ENCODE peak calls at places on chromosomes 16 and 17, in seven cellular contexts. One of them, this sample, is unnamed.

GRCh38 chr16:590875-591200 is 972 bp downstream of the RAB40C start:
- DNase-seq in endodermal cell: no peak
- DNase-seq in H9: no peak
- DNase-seq in AG04449: no peak
- DNase-seq in mesothelial cell of epicardium: no peak
- DNase-seq in PC-3: no peak
- DNase-seq in mammary epithelial cell: no peak
- DNase-seq in this sample: no peak

GRCh38 chr17:34321981-34322380 is 2.7 kb downstream of the CCL8 start:
- DNase-seq in mesothelial cell of epicardium: no peak
- DNase-seq in PC-3: no peak
- DNase-seq in endodermal cell: no peak
- DNase-seq in AG04449: no peak
- DNase-seq in H9: no peak
- DNase-seq in mammary epithelial cell: no peak
- DNase-seq in this sample: no peak

GRCh38 chr17:62101090-62101489 is 36.0 kb upstream of the MED13 start:
- DNase-seq in mesothelial cell of epicardium: no peak
- DNase-seq in AG04449: no peak
- DNase-seq in endodermal cell: no peak
- DNase-seq in mammary epithelial cell: no peak
- DNase-seq in PC-3: no peak
- DNase-seq in H9: peak; percentile 45
- DNase-seq in this sample: no peak

GRCh38 chr16:73047536-73048291 is at the start of gene ZFHX3:
- DNase-seq in H9: peak; percentile 83
- DNase-seq in AG04449: no peak
- DNase-seq in mammary epithelial cell: peak; percentile 70
- DNase-seq in endodermal cell: peak; percentile 87
- DNase-seq in mesothelial cell of epicardium: no peak
- DNase-seq in PC-3: peak; percentile 76
- DNase-seq in this sample: no peak

GRCh38 chr16:73265124-73265838 is 217.4 kb upstream of the ZFHX3 start:
- DNase-seq in PC-3: no peak
- DNase-seq in endodermal cell: peak; percentile 61
- DNase-seq in mesothelial cell of epicardium: no peak
- DNase-seq in AG04449: no peak
- DNase-seq in H9: peak; percentile 44
- DNase-seq in mammary epithelial cell: no peak
- DNase-seq in this sample: no peak

GRCh38 chr17:8736796-8737195 is 7.8 kb downstream of the CCDC42 start:
- DNase-seq in H9: no peak
- DNase-seq in mammary epithelial cell: no peak
- DNase-seq in AG04449: no peak
- DNase-seq in PC-3: no peak
- DNase-seq in mesothelial cell of epicardium: no peak
- DNase-seq in endodermal cell: no peak
- DNase-seq in this sample: no peak

GRCh38 chr16:72986011-72986410 is 61.9 kb downstream of the ZFHX3 start:
- DNase-seq in H9: no peak
- DNase-seq in endodermal cell: peak; percentile 48
- DNase-seq in AG04449: no peak
- DNase-seq in mesothelial cell of epicardium: no peak
- DNase-seq in mammary epithelial cell: no peak
- DNase-seq in PC-3: no peak
- DNase-seq in this sample: no peak

GRCh38 chr17:78722101-78722761 is 59.8 kb downstream of the CYTH1 start:
- DNase-seq in H9: no peak
- DNase-seq in mammary epithelial cell: no peak
- DNase-seq in mesothelial cell of epicardium: no peak
- DNase-seq in PC-3: no peak
- DNase-seq in AG04449: no peak
- DNase-seq in endodermal cell: peak; percentile 70
- DNase-seq in this sample: no peak

GRCh38 chr17:50028207-50029120 is 27.4 kb upstream of the ITGA3 start:
- DNase-seq in mesothelial cell of epicardium: no peak
- DNase-seq in AG04449: no peak
- DNase-seq in endodermal cell: peak; percentile 91
- DNase-seq in H9: peak; percentile 83
- DNase-seq in PC-3: peak; percentile 100
- DNase-seq in mammary epithelial cell: peak; percentile 97
- DNase-seq in this sample: peak; percentile 45

GRCh38 chr17:16468428-16468992 is 23.5 kb downstream of the LRRC75A start:
- DNase-seq in PC-3: no peak
- DNase-seq in H9: no peak
- DNase-seq in endodermal cell: no peak
- DNase-seq in AG04449: no peak
- DNase-seq in mammary epithelial cell: no peak
- DNase-seq in mesothelial cell of epicardium: no peak
- DNase-seq in this sample: no peak

GRCh38 chr17:1890758-1891450 is 61.1 kb downstream of the RPA1 start:
- DNase-seq in endodermal cell: no peak
- DNase-seq in mesothelial cell of epicardium: no peak
- DNase-seq in AG04449: no peak
- DNase-seq in H9: no peak
- DNase-seq in PC-3: no peak
- DNase-seq in mammary epithelial cell: no peak
- DNase-seq in this sample: no peak

GRCh38 chr17:9971991-9972390 is 66.9 kb upstream of the RCVRN start:
- DNase-seq in H9: no peak
- DNase-seq in PC-3: peak; percentile 7
- DNase-seq in mammary epithelial cell: no peak
- DNase-seq in mesothelial cell of epicardium: no peak
- DNase-seq in endodermal cell: peak; percentile 67
- DNase-seq in AG04449: no peak
- DNase-seq in this sample: no peak

GRCh38 chr17:8552582-8553320 is 77.8 kb downstream of the MYH10 start:
- DNase-seq in AG04449: no peak
- DNase-seq in mammary epithelial cell: peak; percentile 90
- DNase-seq in PC-3: peak; percentile 84
- DNase-seq in mesothelial cell of epicardium: no peak
- DNase-seq in endodermal cell: no peak
- DNase-seq in H9: no peak
- DNase-seq in this sample: no peak

GRCh38 chr17:79046501-79047280 is 22.7 kb downstream of the C1QTNF1 start:
- DNase-seq in PC-3: no peak
- DNase-seq in endodermal cell: no peak
- DNase-seq in mesothelial cell of epicardium: no peak
- DNase-seq in H9: no peak
- DNase-seq in AG04449: no peak
- DNase-seq in mammary epithelial cell: no peak
- DNase-seq in this sample: peak; percentile 19

GRCh38 chr17:933168-934083 is 46.1 kb downstream of the NXN start:
- DNase-seq in PC-3: peak; percentile 73
- DNase-seq in mesothelial cell of epicardium: no peak
- DNase-seq in AG04449: peak; percentile 79
- DNase-seq in mammary epithelial cell: peak; percentile 91
- DNase-seq in H9: peak; percentile 71
- DNase-seq in endodermal cell: peak; percentile 94
- DNase-seq in this sample: no peak

GRCh38 chr17:37787055-37787720 is 42.3 kb upstream of the HNF1B start:
- DNase-seq in H9: no peak
- DNase-seq in mesothelial cell of epicardium: no peak
- DNase-seq in mammary epithelial cell: no peak
- DNase-seq in endodermal cell: peak; percentile 53
- DNase-seq in PC-3: no peak
- DNase-seq in AG04449: no peak
- DNase-seq in this sample: no peak

GRCh38 chr17:51147641-51148040 is 5.7 kb upstream of the NME1 start:
- DNase-seq in mesothelial cell of epicardium: no peak
- DNase-seq in AG04449: no peak
- DNase-seq in H9: no peak
- DNase-seq in PC-3: peak; percentile 28
- DNase-seq in endodermal cell: no peak
- DNase-seq in mammary epithelial cell: peak; percentile 20
- DNase-seq in this sample: no peak

DNA sequence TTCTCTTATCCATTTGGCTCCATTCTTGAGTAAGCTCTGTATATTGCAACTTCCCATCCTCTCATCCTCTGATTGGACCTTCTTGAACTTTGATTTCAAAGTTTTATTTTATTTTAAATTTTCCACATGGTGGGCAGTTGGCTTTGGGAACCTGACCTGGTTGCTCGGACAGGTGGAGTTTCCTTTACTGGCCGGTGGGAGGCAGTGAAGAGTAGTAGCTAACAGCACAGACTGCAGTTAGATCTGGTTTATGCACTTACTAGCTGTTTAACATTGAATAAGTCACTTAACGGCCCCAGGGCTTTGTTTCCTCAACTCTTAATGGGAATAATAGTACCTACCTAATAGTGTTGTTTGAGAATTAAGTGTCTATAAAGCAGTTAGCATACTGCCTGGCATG is 92.8 kb downstream of the GPR139 start:
- DNase-seq in H9: peak; percentile 54
- DNase-seq in PC-3: peak; percentile 15
- DNase-seq in mesothelial cell of epicardium: no peak
- DNase-seq in mammary epithelial cell: peak; percentile 1
- DNase-seq in endodermal cell: peak; percentile 74
- DNase-seq in AG04449: no peak
- DNase-seq in this sample: no peak
- TF ChIP-seq CTCF in H9: peak; percentile 84
- TF ChIP-seq CTCF in PC-3: peak; percentile 62
- TF ChIP-seq CTCF in mesothelial cell of epicardium: peak; percentile 22
- TF ChIP-seq CTCF in mammary epithelial cell: peak; percentile 31
- TF ChIP-seq CTCF in endodermal cell: peak; percentile 84
- TF ChIP-seq CTCF in AG04449: no peak
- TF ChIP-seq CTCF in this sample: no peak

GRCh38 chr16:56601325-56601724 is 7.1 kb upstream of the MT2A start:
- DNase-seq in endodermal cell: no peak
- DNase-seq in PC-3: no peak
- DNase-seq in H9: no peak
- DNase-seq in mammary epithelial cell: no peak
- DNase-seq in mesothelial cell of epicardium: no peak
- DNase-seq in AG04449: no peak
- DNase-seq in this sample: no peak

GRCh38 chr16:56605475-56605874 is 2.9 kb upstream of the MT2A start:
- DNase-seq in H9: no peak
- DNase-seq in AG04449: no peak
- DNase-seq in endodermal cell: no peak
- DNase-seq in PC-3: no peak
- DNase-seq in mesothelial cell of epicardium: no peak
- DNase-seq in mammary epithelial cell: no peak
- DNase-seq in this sample: no peak

GRCh38 chr16:56604966-56605365 is 3.4 kb upstream of the MT2A start:
- DNase-seq in endodermal cell: no peak
- DNase-seq in mammary epithelial cell: no peak
- DNase-seq in mesothelial cell of epicardium: no peak
- DNase-seq in AG04449: no peak
- DNase-seq in PC-3: no peak
- DNase-seq in H9: no peak
- DNase-seq in this sample: no peak

GRCh38 chr16:56606071-56606687 is 2.2 kb upstream of the MT2A start:
- DNase-seq in mesothelial cell of epicardium: no peak
- DNase-seq in AG04449: no peak
- DNase-seq in PC-3: peak; percentile 85
- DNase-seq in endodermal cell: no peak
- DNase-seq in H9: no peak
- DNase-seq in mammary epithelial cell: peak; percentile 86
- DNase-seq in this sample: peak; percentile 77

DNA sequence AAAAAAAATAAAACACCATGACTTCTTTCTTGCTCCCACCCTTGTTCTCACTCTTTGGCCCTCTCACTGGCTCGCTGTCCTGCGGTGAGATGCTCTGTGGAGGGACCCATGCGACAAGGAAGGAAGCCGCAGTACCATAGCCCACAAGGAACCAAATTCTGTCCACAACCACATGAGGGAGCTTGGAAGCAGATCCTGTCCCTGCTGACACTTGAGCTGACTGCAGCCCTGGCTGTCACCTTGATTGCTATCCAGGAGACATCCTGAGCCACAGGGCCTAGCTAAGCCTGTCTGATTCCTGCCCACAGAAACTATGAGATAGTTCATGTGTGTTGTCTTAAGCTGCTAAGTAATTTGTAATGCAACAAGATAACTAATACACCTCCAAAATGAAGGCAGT is 4.8 kb upstream of the MT2A start:
- DNase-seq in mammary epithelial cell: no peak
- DNase-seq in H9: peak; percentile 74
- DNase-seq in endodermal cell: peak; percentile 87
- DNase-seq in mesothelial cell of epicardium: no peak
- DNase-seq in AG04449: no peak
- DNase-seq in PC-3: peak; percentile 72
- DNase-seq in this sample: no peak
- TF ChIP-seq CTCF in mammary epithelial cell: peak; percentile 60
- TF ChIP-seq CTCF in H9: peak; percentile 61
- TF ChIP-seq CTCF in endodermal cell: peak; percentile 76
- TF ChIP-seq CTCF in mesothelial cell of epicardium: no peak
- TF ChIP-seq CTCF in AG04449: peak; percentile 58
- TF ChIP-seq CTCF in PC-3: peak; percentile 58
- TF ChIP-seq CTCF in this sample: no peak

GRCh38 chr17:75182569-75183436 is at the start of gene SUMO2:
- DNase-seq in H9: peak; percentile 97
- DNase-seq in AG04449: peak; percentile 55
- DNase-seq in mesothelial cell of epicardium: peak; percentile 93
- DNase-seq in endodermal cell: peak; percentile 99
- DNase-seq in mammary epithelial cell: peak; percentile 92
- DNase-seq in PC-3: peak; percentile 99
- DNase-seq in this sample: peak; percentile 84
- TF ChIP-seq CTCF in H9: no peak
- TF ChIP-seq CTCF in AG04449: peak; percentile 43
- TF ChIP-seq CTCF in mesothelial cell of epicardium: no peak
- TF ChIP-seq CTCF in endodermal cell: no peak
- TF ChIP-seq CTCF in mammary epithelial cell: peak; percentile 45
- TF ChIP-seq CTCF in PC-3: no peak
- TF ChIP-seq CTCF in this sample: no peak

GRCh38 chr17:57905875-57906455 is 49.2 kb downstream of the CUEDC1 start:
- DNase-seq in mammary epithelial cell: no peak
- DNase-seq in PC-3: no peak
- DNase-seq in mesothelial cell of epicardium: no peak
- DNase-seq in H9: no peak
- DNase-seq in AG04449: no peak
- DNase-seq in endodermal cell: no peak
- DNase-seq in this sample: no peak

GRCh38 chr17:57908278-57908677 is 46.9 kb downstream of the CUEDC1 start:
- DNase-seq in mesothelial cell of epicardium: no peak
- DNase-seq in AG04449: no peak
- DNase-seq in H9: no peak
- DNase-seq in PC-3: no peak
- DNase-seq in endodermal cell: no peak
- DNase-seq in mammary epithelial cell: no peak
- DNase-seq in this sample: no peak

GRCh38 chr17:57903961-57904360 is 51.3 kb downstream of the CUEDC1 start:
- DNase-seq in mesothelial cell of epicardium: no peak
- DNase-seq in endodermal cell: no peak
- DNase-seq in AG04449: no peak
- DNase-seq in H9: no peak
- DNase-seq in PC-3: no peak
- DNase-seq in mammary epithelial cell: no peak
- DNase-seq in this sample: no peak

GRCh38 chr17:57909548-57909947 is 45.7 kb downstream of the CUEDC1 start:
- DNase-seq in H9: peak; percentile 67
- DNase-seq in PC-3: no peak
- DNase-seq in AG04449: no peak
- DNase-seq in mesothelial cell of epicardium: no peak
- DNase-seq in endodermal cell: peak; percentile 83
- DNase-seq in mammary epithelial cell: no peak
- DNase-seq in this sample: no peak

DNA sequence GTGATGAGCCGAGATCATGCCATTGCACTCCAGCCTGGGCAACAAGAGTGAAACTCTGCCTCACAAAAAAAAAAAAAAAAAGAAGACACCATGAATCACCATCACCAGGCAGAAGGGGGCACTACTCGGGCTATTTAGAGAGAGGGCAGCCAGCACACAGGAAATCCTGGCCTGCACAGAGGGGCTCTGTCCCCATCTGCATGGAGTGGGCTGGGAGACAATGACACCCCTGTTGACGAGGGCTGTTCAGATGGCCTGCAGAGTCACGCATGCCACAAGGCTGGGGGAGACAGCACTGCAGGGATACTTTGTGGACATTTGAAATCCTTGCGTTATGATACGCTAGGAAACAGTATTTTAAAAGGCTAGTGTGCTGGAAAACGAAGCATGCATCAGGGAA is 48.3 kb downstream of the CUEDC1 start:
- DNase-seq in mesothelial cell of epicardium: no peak
- DNase-seq in AG04449: no peak
- DNase-seq in H9: peak; percentile 86
- DNase-seq in PC-3: no peak
- DNase-seq in mammary epithelial cell: no peak
- DNase-seq in endodermal cell: peak; percentile 91
- DNase-seq in this sample: no peak
- TF ChIP-seq CTCF in mesothelial cell of epicardium: no peak
- TF ChIP-seq CTCF in AG04449: no peak
- TF ChIP-seq CTCF in H9: peak; percentile 62
- TF ChIP-seq CTCF in PC-3: peak; percentile 49
- TF ChIP-seq CTCF in mammary epithelial cell: peak; percentile 4
- TF ChIP-seq CTCF in endodermal cell: peak; percentile 68
- TF ChIP-seq CTCF in this sample: no peak